ENCODE peak calls at places on chromosomes 3 and 15, in eight cellular contexts. One of them, this sample, is unnamed.

GRCh38 chr3:64341355-64341754 is 116.1 kb upstream of the PRICKLE2 start:
- DNase-seq in AG04450: no peak
- DNase-seq in tibial nerve: no peak
- DNase-seq in cardiac muscle cell: no peak
- DNase-seq in MG63: no peak
- DNase-seq in IMR-90: peak; percentile 56
- DNase-seq in body of pancreas: no peak
- DNase-seq in thoracic aorta: no peak
- DNase-seq in this sample: no peak

GRCh38 chr3:141105828-141106628 is 54.9 kb downstream of the SPSB4 start:
- DNase-seq in AG04450: peak; percentile 69
- DNase-seq in tibial nerve: peak; percentile 66
- DNase-seq in cardiac muscle cell: peak; percentile 90
- DNase-seq in MG63: peak; percentile 52
- DNase-seq in IMR-90: peak; percentile 86
- DNase-seq in body of pancreas: peak; percentile 81
- DNase-seq in thoracic aorta: peak; percentile 69
- DNase-seq in this sample: peak; percentile 86

GRCh38 chr3:150081084-150081483 is 110.4 kb upstream of the PFN2 start:
- DNase-seq in AG04450: no peak
- DNase-seq in tibial nerve: no peak
- DNase-seq in cardiac muscle cell: peak; percentile 41
- DNase-seq in MG63: peak; percentile 98
- DNase-seq in IMR-90: peak; percentile 88
- DNase-seq in body of pancreas: no peak
- DNase-seq in thoracic aorta: no peak
- DNase-seq in this sample: no peak

GRCh38 chr3:14622368-14622767 is 29.2 kb upstream of the CCDC174 start:
- DNase-seq in AG04450: no peak
- DNase-seq in tibial nerve: no peak
- DNase-seq in cardiac muscle cell: no peak
- DNase-seq in MG63: no peak
- DNase-seq in IMR-90: no peak
- DNase-seq in body of pancreas: peak; percentile 24
- DNase-seq in thoracic aorta: no peak
- DNase-seq in this sample: no peak

GRCh38 chr3:127647171-127647884 is 18.3 kb downstream of the PODXL2 start:
- DNase-seq in AG04450: no peak
- DNase-seq in tibial nerve: no peak
- DNase-seq in cardiac muscle cell: no peak
- DNase-seq in MG63: no peak
- DNase-seq in IMR-90: no peak
- DNase-seq in body of pancreas: no peak
- DNase-seq in thoracic aorta: no peak
- DNase-seq in this sample: no peak

GRCh38 chr15:32685576-32685975 is 32.2 kb upstream of the GREM1 start:
- DNase-seq in AG04450: no peak
- DNase-seq in tibial nerve: no peak
- DNase-seq in cardiac muscle cell: peak; percentile 64
- DNase-seq in MG63: no peak
- DNase-seq in IMR-90: peak; percentile 54
- DNase-seq in body of pancreas: no peak
- DNase-seq in thoracic aorta: no peak
- DNase-seq in this sample: no peak

GRCh38 chr3:38549486-38549885 is 53.3 kb downstream of the EXOG start:
- DNase-seq in AG04450: no peak
- DNase-seq in tibial nerve: no peak
- DNase-seq in cardiac muscle cell: no peak
- DNase-seq in MG63: no peak
- DNase-seq in IMR-90: no peak
- DNase-seq in body of pancreas: no peak
- DNase-seq in thoracic aorta: no peak
- DNase-seq in this sample: no peak

GRCh38 chr3:52873433-52874159 is 23.8 kb downstream of the STIMATE start:
- DNase-seq in AG04450: peak; percentile 49
- DNase-seq in tibial nerve: no peak
- DNase-seq in cardiac muscle cell: peak; percentile 65
- DNase-seq in MG63: no peak
- DNase-seq in IMR-90: peak; percentile 87
- DNase-seq in body of pancreas: no peak
- DNase-seq in thoracic aorta: no peak
- DNase-seq in this sample: no peak

GRCh38 chr3:44966795-44967278 is 9.1 kb downstream of the ZDHHC3 start:
- DNase-seq in AG04450: no peak
- DNase-seq in tibial nerve: no peak
- DNase-seq in cardiac muscle cell: peak; percentile 34
- DNase-seq in MG63: no peak
- DNase-seq in IMR-90: no peak
- DNase-seq in body of pancreas: no peak
- DNase-seq in thoracic aorta: no peak
- DNase-seq in this sample: no peak

GRCh38 chr15:41904487-41905359 is 10.9 kb upstream of the SPTBN5 start:
- DNase-seq in AG04450: peak; percentile 15
- DNase-seq in tibial nerve: no peak
- DNase-seq in cardiac muscle cell: peak; percentile 74
- DNase-seq in MG63: peak; percentile 25
- DNase-seq in IMR-90: peak; percentile 65
- DNase-seq in body of pancreas: peak; percentile 71
- DNase-seq in thoracic aorta: no peak
- DNase-seq in this sample: peak; percentile 58

GRCh38 chr3:138118863-138119766 is 3.7 kb upstream of the DZIP1L start:
- DNase-seq in AG04450: peak; percentile 29
- DNase-seq in tibial nerve: peak; percentile 74
- DNase-seq in cardiac muscle cell: peak; percentile 78
- DNase-seq in MG63: peak; percentile 68
- DNase-seq in IMR-90: peak; percentile 73
- DNase-seq in body of pancreas: peak; percentile 82
- DNase-seq in thoracic aorta: peak; percentile 31
- DNase-seq in this sample: peak; percentile 82

GRCh38 chr3:117756580-117756979 is 1047.0 kb downstream of the TUSC7 start:
- DNase-seq in AG04450: no peak
- DNase-seq in tibial nerve: no peak
- DNase-seq in cardiac muscle cell: no peak
- DNase-seq in MG63: peak; percentile 55
- DNase-seq in IMR-90: peak; percentile 15
- DNase-seq in body of pancreas: no peak
- DNase-seq in thoracic aorta: no peak
- DNase-seq in this sample: no peak

GRCh38 chr15:60918234-60918964 is 310.7 kb downstream of the RORA start:
- DNase-seq in AG04450: no peak
- DNase-seq in tibial nerve: no peak
- DNase-seq in cardiac muscle cell: no peak
- DNase-seq in MG63: no peak
- DNase-seq in IMR-90: no peak
- DNase-seq in body of pancreas: peak; percentile 74
- DNase-seq in thoracic aorta: no peak
- DNase-seq in this sample: no peak

GRCh38 chr3:12588039-12588673 is 31.3 kb downstream of the MKRN2 start:
- DNase-seq in AG04450: no peak
- DNase-seq in tibial nerve: no peak
- DNase-seq in cardiac muscle cell: peak; percentile 11
- DNase-seq in MG63: no peak
- DNase-seq in IMR-90: peak; percentile 52
- DNase-seq in body of pancreas: no peak
- DNase-seq in thoracic aorta: no peak
- DNase-seq in this sample: no peak

GRCh38 chr3:123749716-123750115 is 134.4 kb downstream of the MYLK start:
- DNase-seq in AG04450: peak; percentile 86
- DNase-seq in tibial nerve: no peak
- DNase-seq in cardiac muscle cell: peak; percentile 94
- DNase-seq in MG63: peak; percentile 75
- DNase-seq in IMR-90: peak; percentile 95
- DNase-seq in body of pancreas: no peak
- DNase-seq in thoracic aorta: no peak
- DNase-seq in this sample: no peak

GRCh38 chr3:194852836-194853508 is 167.3 kb downstream of the FAM43A start:
- DNase-seq in AG04450: no peak
- DNase-seq in tibial nerve: no peak
- DNase-seq in cardiac muscle cell: no peak
- DNase-seq in MG63: no peak
- DNase-seq in IMR-90: no peak
- DNase-seq in body of pancreas: peak; percentile 37
- DNase-seq in thoracic aorta: no peak
- DNase-seq in this sample: no peak

GRCh38 chr15:57427367-57427821 is 51.1 kb downstream of the CGNL1 start:
- DNase-seq in AG04450: no peak
- DNase-seq in tibial nerve: peak; percentile 57
- DNase-seq in cardiac muscle cell: peak; percentile 68
- DNase-seq in MG63: peak; percentile 36
- DNase-seq in IMR-90: no peak
- DNase-seq in body of pancreas: peak; percentile 27
- DNase-seq in thoracic aorta: no peak
- DNase-seq in this sample: no peak

GRCh38 chr3:196422976-196423781 is 9.0 kb downstream of the UBXN7 start:
- DNase-seq in AG04450: no peak
- DNase-seq in tibial nerve: no peak
- DNase-seq in cardiac muscle cell: peak; percentile 46
- DNase-seq in MG63: peak; percentile 65
- DNase-seq in IMR-90: no peak
- DNase-seq in body of pancreas: peak; percentile 81
- DNase-seq in thoracic aorta: no peak
- DNase-seq in this sample: no peak

GRCh38 chr3:49005998-49006397 is 1.2 kb upstream of the WDR6 start:
- DNase-seq in AG04450: no peak
- DNase-seq in tibial nerve: no peak
- DNase-seq in cardiac muscle cell: no peak
- DNase-seq in MG63: no peak
- DNase-seq in IMR-90: no peak
- DNase-seq in body of pancreas: no peak
- DNase-seq in thoracic aorta: no peak
- DNase-seq in this sample: no peak

GRCh38 chr15:50235794-50236193 is 29.7 kb downstream of the HDC start:
- DNase-seq in AG04450: no peak
- DNase-seq in tibial nerve: no peak
- DNase-seq in cardiac muscle cell: peak; percentile 54
- DNase-seq in MG63: no peak
- DNase-seq in IMR-90: peak; percentile 22
- DNase-seq in body of pancreas: no peak
- DNase-seq in thoracic aorta: no peak
- DNase-seq in this sample: no peak

GRCh38 chr3:72336821-72337479 is 511.3 kb downstream of the SHQ1 start:
- DNase-seq in AG04450: no peak
- DNase-seq in tibial nerve: peak; percentile 78
- DNase-seq in cardiac muscle cell: peak; percentile 89
- DNase-seq in MG63: no peak
- DNase-seq in IMR-90: peak; percentile 46
- DNase-seq in body of pancreas: peak; percentile 64
- DNase-seq in thoracic aorta: no peak
- DNase-seq in this sample: no peak

GRCh38 chr15:47352217-47352616 is 365.1 kb upstream of the SEMA6D start:
- DNase-seq in AG04450: no peak
- DNase-seq in tibial nerve: no peak
- DNase-seq in cardiac muscle cell: no peak
- DNase-seq in MG63: no peak
- DNase-seq in IMR-90: no peak
- DNase-seq in body of pancreas: no peak
- DNase-seq in thoracic aorta: no peak
- DNase-seq in this sample: no peak

GRCh38 chr15:83475551-83475950 is 28.4 kb downstream of the SH3GL3 start:
- DNase-seq in AG04450: no peak
- DNase-seq in tibial nerve: no peak
- DNase-seq in cardiac muscle cell: peak; percentile 26
- DNase-seq in MG63: no peak
- DNase-seq in IMR-90: peak; percentile 12
- DNase-seq in body of pancreas: no peak
- DNase-seq in thoracic aorta: no peak
- DNase-seq in this sample: no peak

GRCh38 chr3:134359121-134360010 is 14.9 kb downstream of the AMOTL2 start:
- DNase-seq in AG04450: no peak
- DNase-seq in tibial nerve: no peak
- DNase-seq in cardiac muscle cell: no peak
- DNase-seq in MG63: no peak
- DNase-seq in IMR-90: no peak
- DNase-seq in body of pancreas: no peak
- DNase-seq in thoracic aorta: no peak
- DNase-seq in this sample: no peak
- H3K27me3 ChIP-seq in AG04450: no peaks in the 10 kb centered on the region
- H3K27me3 ChIP-seq in tibial nerve: no peaks in the 10 kb centered on the region
- H3K27me3 ChIP-seq in cardiac muscle cell: no peaks in the 10 kb centered on the region
- H3K27me3 ChIP-seq in MG63: no peaks in the 10 kb centered on the region
- H3K27me3 ChIP-seq in IMR-90: no peaks in the 10 kb centered on the region
- H3K27me3 ChIP-seq in body of pancreas: no peaks in the 10 kb centered on the region
- H3K27me3 ChIP-seq in thoracic aorta: no peaks in the 10 kb centered on the region
- H3K27me3 ChIP-seq in this sample: no peaks in the 10 kb centered on the region

DNA sequence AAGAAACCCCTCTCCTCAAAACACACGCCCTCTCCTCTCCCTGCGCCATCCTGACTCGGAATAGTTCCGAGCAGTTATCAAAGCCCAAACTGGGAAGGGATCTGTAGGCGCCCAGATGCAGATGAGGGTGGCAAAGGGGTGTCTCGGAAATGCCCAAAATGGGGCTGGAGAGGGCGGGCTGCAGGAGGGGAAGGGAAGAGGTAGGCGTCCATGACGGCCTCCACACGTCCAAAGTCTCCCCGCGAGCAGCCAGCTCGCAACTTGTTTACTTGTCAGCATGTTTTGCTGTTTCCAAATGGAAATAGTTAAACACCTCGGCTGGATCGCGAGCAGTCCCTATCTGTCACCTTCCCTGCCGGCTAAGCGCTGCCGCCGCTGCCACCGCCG is 1.4 kb downstream of the NTRK3 start:
- DNase-seq in AG04450: no peak
- DNase-seq in tibial nerve: no peak
- DNase-seq in cardiac muscle cell: no peak
- DNase-seq in MG63: no peak
- DNase-seq in IMR-90: no peak
- DNase-seq in body of pancreas: no peak
- DNase-seq in thoracic aorta: no peak
- DNase-seq in this sample: no peak
- H3K4me3 ChIP-seq in AG04450: no peak overlapping the region
- H3K4me3 ChIP-seq in tibial nerve: peak overlapping the region; percentile 50
- H3K4me3 ChIP-seq in cardiac muscle cell: peak overlapping the region; percentile 62
- H3K4me3 ChIP-seq in MG63: no peak overlapping the region
- H3K4me3 ChIP-seq in IMR-90: no peak overlapping the region
- H3K4me3 ChIP-seq in body of pancreas: no peak overlapping the region
- H3K4me3 ChIP-seq in thoracic aorta: peak overlapping the region; percentile 75
- H3K4me3 ChIP-seq in this sample: peak overlapping the region; percentile 49

DNA sequence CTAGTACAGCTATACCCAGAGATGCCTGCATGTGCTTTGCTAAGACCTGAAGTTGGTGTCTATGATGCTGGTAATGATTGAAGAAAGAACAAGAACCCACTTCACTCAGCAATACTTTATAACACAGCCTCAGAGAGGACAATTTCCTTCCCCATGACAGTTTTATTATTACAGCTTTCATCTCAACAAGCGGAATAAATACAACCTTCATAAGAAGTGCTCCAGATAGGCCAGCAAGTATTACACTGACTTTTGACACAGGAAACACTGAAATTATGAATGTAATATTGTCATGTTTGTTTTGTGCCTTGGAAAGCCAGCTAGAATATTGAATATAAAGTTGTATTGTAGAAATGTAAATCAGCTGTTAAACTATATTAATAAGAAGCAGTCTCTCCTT is 557.4 kb upstream of the ARPP21 start:
- DNase-seq in AG04450: no peak
- DNase-seq in tibial nerve: no peak
- DNase-seq in cardiac muscle cell: no peak
- DNase-seq in MG63: no peak
- DNase-seq in IMR-90: no peak
- DNase-seq in body of pancreas: no peak
- DNase-seq in thoracic aorta: no peak
- DNase-seq in this sample: no peak
- H3K9me3 ChIP-seq in AG04450: peaks cover 7% of the 10 kb centered on the region
- H3K9me3 ChIP-seq in tibial nerve: no peaks in the 10 kb centered on the region
- H3K9me3 ChIP-seq in cardiac muscle cell: no peaks in the 10 kb centered on the region
- H3K9me3 ChIP-seq in MG63: no peaks in the 10 kb centered on the region
- H3K9me3 ChIP-seq in IMR-90: peaks cover 2% of the 10 kb centered on the region
- H3K9me3 ChIP-seq in body of pancreas: no peaks in the 10 kb centered on the region
- H3K9me3 ChIP-seq in thoracic aorta: no peaks in the 10 kb centered on the region
- H3K9me3 ChIP-seq in this sample: no peaks in the 10 kb centered on the region

GRCh38 chr3:189273736-189274135 is 102.0 kb downstream of the TPRG1 start:
- DNase-seq in AG04450: no peak
- DNase-seq in tibial nerve: no peak
- DNase-seq in cardiac muscle cell: no peak
- DNase-seq in MG63: no peak
- DNase-seq in IMR-90: no peak
- DNase-seq in body of pancreas: no peak
- DNase-seq in thoracic aorta: no peak
- DNase-seq in this sample: no peak
- H3K27me3 ChIP-seq in AG04450: no peaks in the 10 kb centered on the region
- H3K27me3 ChIP-seq in tibial nerve: no peaks in the 10 kb centered on the region
- H3K27me3 ChIP-seq in cardiac muscle cell: no peaks in the 10 kb centered on the region
- H3K27me3 ChIP-seq in MG63: no peaks in the 10 kb centered on the region
- H3K27me3 ChIP-seq in IMR-90: no peaks in the 10 kb centered on the region
- H3K27me3 ChIP-seq in body of pancreas: no peaks in the 10 kb centered on the region
- H3K27me3 ChIP-seq in thoracic aorta: no peaks in the 10 kb centered on the region
- H3K27me3 ChIP-seq in this sample: no peaks in the 10 kb centered on the region